ENCODE peak calls at places on chromosomes 1 and 21, in nine cellular contexts. F is cardiac muscle cell, C is GM23338, H is GM23248, V is stomach, M is tibial nerve, X is upper lobe of right lung, L is mammary epithelial cell, I is pancreas. R is an unnamed sample.

GRCh38 chr1:98920441-98921110 is 84.1 kb downstream of the PLPPR5 start:
- DNase-seq in F (peak), C (no peak), H (peak), V (no peak), M (no peak), X (no peak), L (peak), I (no peak), R (no peak)

GRCh38 chr1:86137458-86137857 is 19.1 kb downstream of the COL24A1 start:
- DNase-seq in F (peak), C (no peak), H (peak), V (no peak), M (no peak), X (no peak), L (peak), I (no peak), R (no peak)

GRCh38 chr1:196459383-196459782 is 148.9 kb downstream of the KCNT2 start:
- DNase-seq in F (peak), C (no peak), H (no peak), V (no peak), M (no peak), X (no peak), L (no peak), I (no peak), R (no peak)

GRCh38 chr1:82398357-82398756 is 597.6 kb downstream of the ADGRL2 start:
- DNase-seq in F (peak), C (no peak), H (no peak), V (no peak), M (no peak), X (no peak), L (peak), I (no peak), R (no peak)

GRCh38 chr1:48115835-48116234 is 106.7 kb upstream of the SLC5A9 start:
- DNase-seq in F (no peak), C (no peak), H (no peak), V (no peak), M (no peak), X (no peak), L (no peak), I (no peak), R (no peak)

GRCh38 chr1:1554926-1555915 is 14.8 kb upstream of the TMEM240 start:
- DNase-seq in F (peak), C (no peak), H (peak), V (no peak), M (no peak), X (no peak), L (peak), I (no peak), R (no peak)

GRCh38 chr1:17207966-17208418 is 3.1 kb downstream of the PADI1 start:
- DNase-seq in F (peak), C (no peak), H (peak), V (no peak), M (no peak), X (no peak), L (peak), I (no peak), R (no peak)

GRCh38 chr1:229893762-229894444 is 173.1 kb upstream of the GALNT2 start:
- DNase-seq in F (no peak), C (no peak), H (no peak), V (no peak), M (no peak), X (no peak), L (peak), I (no peak), R (no peak)

GRCh38 chr1:113834716-113835115 is 22.4 kb upstream of the RSBN1 start:
- DNase-seq in F (no peak), C (no peak), H (no peak), V (no peak), M (no peak), X (no peak), L (peak), I (no peak), R (no peak)

GRCh38 chr1:11380500-11380899 is 98.5 kb upstream of the DISP3 start:
- DNase-seq in F (no peak), C (no peak), H (no peak), V (no peak), M (no peak), X (no peak), L (no peak), I (no peak), R (no peak)

GRCh38 chr1:8718878-8719361 is 98.5 kb downstream of the RERE start:
- DNase-seq in F (no peak), C (peak), H (peak), V (no peak), M (no peak), X (no peak), L (no peak), I (no peak), R (no peak)

GRCh38 chr1:150464422-150464826 is 22.8 kb upstream of the TARS2 start:
- DNase-seq in F (peak), C (peak), H (peak), V (peak), M (no peak), X (peak), L (peak), I (peak), R (peak)

GRCh38 chr1:38839363-38839762 is 20.2 kb downstream of the RRAGC start:
- DNase-seq in F (no peak), C (no peak), H (no peak), V (no peak), M (no peak), X (no peak), L (no peak), I (no peak), R (no peak)

GRCh38 chr1:113990966-113991365 is 11.7 kb downstream of the OLFML3 start:
- DNase-seq in F (no peak), C (no peak), H (no peak), V (no peak), M (no peak), X (no peak), L (no peak), I (no peak), R (no peak)

GRCh38 chr1:233368106-233368783 is 40.7 kb downstream of the MAP3K21 start:
- DNase-seq in F (peak), C (no peak), H (peak), V (no peak), M (no peak), X (no peak), L (no peak), I (no peak), R (no peak)

GRCh38 chr1:71046891-71047634 is 553 bp downstream of the PTGER3 start:
- DNase-seq in F (peak), C (peak), H (peak), V (peak), M (no peak), X (peak), L (peak), I (peak), R (peak)

GRCh38 chr1:202571719-202572339 is 138.4 kb downstream of the SYT2 start:
- DNase-seq in F (peak), C (peak), H (peak), V (no peak), M (no peak), X (no peak), L (no peak), I (peak), R (no peak)

GRCh38 chr1:199218065-199218464 is 579.2 kb downstream of the PTPRC start:
- DNase-seq in F (no peak), C (peak), H (no peak), V (no peak), M (no peak), X (no peak), L (no peak), I (no peak), R (no peak)

GRCh38 chr1:204494281-204495077 is at the start of gene PIK3C2B:
- DNase-seq in F (peak), C (peak), H (peak), V (peak), M (peak), X (peak), L (peak), I (peak), R (peak)

GRCh38 chr1:44890007-44890406 is 47.0 kb upstream of the PTCH2 start:
- DNase-seq in F (peak), C (peak), H (no peak), V (no peak), M (no peak), X (no peak), L (no peak), I (no peak), R (no peak)

GRCh38 chr1:155125946-155126493 is 1.7 kb upstream of the EFNA1 start:
- DNase-seq in F (peak), C (peak), H (peak), V (peak), M (peak), X (peak), L (no peak), I (peak), R (peak)

GRCh38 chr1:200399860-200400259 is 10.0 kb downstream of the ZNF281 start:
- DNase-seq in F (no peak), C (no peak), H (no peak), V (no peak), M (no peak), X (no peak), L (no peak), I (no peak), R (no peak)

GRCh38 chr1:203677771-203678170 is 51.1 kb downstream of the ATP2B4 start:
- DNase-seq in F (no peak), C (peak), H (no peak), V (no peak), M (no peak), X (no peak), L (no peak), I (no peak), R (no peak)

DNA sequence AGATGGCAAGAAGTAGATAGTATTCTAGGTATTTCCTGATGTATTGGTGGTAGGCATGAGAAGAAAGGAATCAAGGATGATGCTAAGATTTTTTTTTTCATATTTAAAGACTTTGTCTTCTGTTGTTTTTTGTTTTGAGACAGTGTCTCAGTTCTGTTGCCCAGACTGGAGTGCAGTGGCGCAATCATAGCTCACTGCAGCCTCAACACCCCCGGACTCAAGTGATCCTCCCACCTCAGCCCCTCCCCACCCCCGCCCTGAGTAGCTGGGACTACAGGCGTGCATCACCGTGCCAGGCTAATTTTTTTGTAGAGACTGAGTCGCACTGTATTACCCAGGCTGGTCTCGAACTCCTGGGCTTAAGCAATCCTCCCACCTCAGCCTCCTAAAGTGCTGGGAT is 2.8 kb upstream of the CAPZB start:
- DNase-seq in F (peak), C (no peak), H (peak), V (no peak), M (no peak), X (no peak), L (no peak), I (no peak), R (no peak)
- H3K27ac ChIP-seq in F (no peak), C (no peak), H (peak), V (peak), M (peak), X (peak), L (no peak), I (no peak), R (peak)

GRCh38 chr1:53304527-53304926 is 23.3 kb downstream of the LRP8 start:
- DNase-seq in F (no peak), C (no peak), H (no peak), V (no peak), M (no peak), X (no peak), L (no peak), I (no peak), R (no peak)

GRCh38 chr1:53306168-53306567 is 21.7 kb downstream of the LRP8 start:
- DNase-seq in F (no peak), C (no peak), H (peak), V (no peak), M (no peak), X (no peak), L (no peak), I (no peak), R (no peak)

GRCh38 chr1:53305650-53306049 is 22.2 kb downstream of the LRP8 start:
- DNase-seq in F (no peak), C (no peak), H (peak), V (no peak), M (no peak), X (peak), L (no peak), I (peak), R (no peak)

GRCh38 chr1:53303651-53304515 is 24.0 kb downstream of the LRP8 start:
- DNase-seq in F (no peak), C (no peak), H (no peak), V (no peak), M (no peak), X (no peak), L (no peak), I (no peak), R (no peak)

GRCh38 chr1:53303175-53303574 is 24.7 kb downstream of the LRP8 start:
- DNase-seq in F (no peak), C (peak), H (no peak), V (no peak), M (no peak), X (no peak), L (no peak), I (no peak), R (no peak)
- H3K27ac ChIP-seq in F (no peak), C (no peak), H (no peak), V (no peak), M (no peak), X (no peak), L (no peak), I (no peak), R (no peak)

GRCh38 chr1:22817462-22817861 is 106.8 kb downstream of the EPHB2 start:
- DNase-seq in F (no peak), C (no peak), H (no peak), V (no peak), M (no peak), X (no peak), L (peak), I (no peak), R (no peak)

GRCh38 chr1:22818061-22818770 is 107.6 kb downstream of the EPHB2 start:
- DNase-seq in F (no peak), C (no peak), H (no peak), V (no peak), M (no peak), X (no peak), L (no peak), I (no peak), R (no peak)

GRCh38 chr1:22822371-22822770 is 111.7 kb downstream of the EPHB2 start:
- DNase-seq in F (no peak), C (no peak), H (no peak), V (no peak), M (no peak), X (no peak), L (no peak), I (no peak), R (no peak)

GRCh38 chr1:22819391-22819790 is 108.8 kb downstream of the EPHB2 start:
- DNase-seq in F (no peak), C (no peak), H (no peak), V (no peak), M (no peak), X (no peak), L (no peak), I (no peak), R (no peak)

DNA sequence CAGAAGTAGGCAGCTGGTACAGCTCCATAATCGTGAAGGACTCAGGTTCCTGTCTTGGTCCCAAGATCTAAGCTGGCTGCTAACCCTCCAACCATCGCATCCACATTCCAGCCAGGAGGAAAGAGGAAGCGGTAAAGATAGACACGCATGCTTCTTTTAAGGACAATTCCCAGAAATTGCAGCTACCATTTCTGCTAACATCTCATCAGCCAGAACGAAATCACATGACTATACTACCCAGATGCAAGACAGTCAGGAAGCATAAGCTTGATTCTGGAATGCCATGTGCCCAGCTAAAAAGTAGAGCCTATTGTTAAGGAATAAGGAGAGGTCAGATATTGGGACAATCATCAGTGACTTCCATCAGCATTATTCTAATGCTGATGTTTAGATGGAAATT is 110.4 kb downstream of the EPHB2 start:
- DNase-seq in F (peak), C (no peak), H (no peak), V (no peak), M (no peak), X (no peak), L (no peak), I (no peak), R (no peak)
- H3K27ac ChIP-seq in F (no peak), C (no peak), H (no peak), V (no peak), M (no peak), X (no peak), L (no peak), I (no peak), R (no peak)

DNA sequence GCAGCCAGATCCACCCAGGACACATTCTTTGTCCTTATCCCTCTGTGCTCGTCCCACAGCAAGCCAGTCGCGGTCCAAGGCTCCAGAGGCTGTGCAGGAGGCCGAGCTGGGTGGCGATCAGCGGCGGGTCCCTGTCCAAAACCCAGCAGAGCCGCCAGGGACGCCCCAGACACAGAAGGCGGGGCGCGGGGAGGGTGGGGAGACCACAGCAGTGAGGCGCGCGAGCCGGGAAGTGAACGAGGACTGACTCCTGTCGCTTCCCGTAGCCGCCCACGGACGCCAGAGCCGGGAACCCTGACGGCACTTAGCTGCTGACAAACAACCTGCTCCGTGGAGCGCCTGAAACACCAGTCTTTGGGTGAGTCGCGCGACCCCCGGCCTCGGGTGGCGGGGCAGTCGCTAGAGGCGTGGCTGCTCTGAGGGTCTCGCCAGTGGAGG is at the start of gene LGALS8:
- DNase-seq in F (peak), C (peak), H (peak), V (peak), M (peak), X (peak), L (peak), I (peak), R (peak)
- H3K27ac ChIP-seq in F (no peak), C (no peak), H (peak), V (peak), M (peak), X (peak), L (peak), I (peak), R (peak)

GRCh38 chr21:41894922-41895557 is 15.9 kb upstream of the PRDM15 start:
- DNase-seq in F (peak), C (no peak), H (no peak), V (no peak), M (no peak), X (no peak), L (no peak), I (no peak), R (no peak)
- H3K27ac ChIP-seq in F (no peak), C (no peak), H (no peak), V (peak), M (no peak), X (no peak), L (no peak), I (no peak), R (no peak)

GRCh38 chr1:147567594-147568381 is 26.5 kb downstream of the BCL9 start:
- DNase-seq in F (no peak), C (peak), H (no peak), V (peak), M (no peak), X (no peak), L (no peak), I (peak), R (peak)
- H3K27ac ChIP-seq in F (peak), C (peak), H (no peak), V (peak), M (no peak), X (no peak), L (no peak), I (no peak), R (no peak)

R was measured in transverse colon.